ENCODE peak calls at places on chromosomes 6 and 20, in seven cellular contexts. One of them, this sample, is unnamed.

GRCh38 chr20:25011261-25011660 is 18.7 kb upstream of the APMAP start:
- DNase-seq in SK-N-DZ: no peak
- DNase-seq in choroid plexus epithelial cell: no peak
- DNase-seq in foreskin fibroblast: no peak
- DNase-seq in stimulated activated naive B cell treated with anti-CD40 and anti-IgM and Interleukin-4, amounts not matched to agents 10 μg/mL and 1 μg/mL and 100 μg/mL, for 72 hours: no peak
- DNase-seq in GM13977: no peak
- DNase-seq in substantia nigra: no peak
- DNase-seq in this sample: no peak

GRCh38 chr6:24436979-24437378 is 34.2 kb downstream of the MRS2 start:
- DNase-seq in SK-N-DZ: no peak
- DNase-seq in GM13977: no peak
- DNase-seq in stimulated activated naive B cell treated with anti-CD40 and anti-IgM and Interleukin-4, amounts not matched to agents 10 μg/mL and 1 μg/mL and 100 μg/mL, for 72 hours: no peak
- DNase-seq in substantia nigra: no peak
- DNase-seq in choroid plexus epithelial cell: no peak
- DNase-seq in foreskin fibroblast: no peak
- DNase-seq in this sample: no peak

GRCh38 chr20:53692465-53693067 is 98.9 kb upstream of the ZNF217 start:
- DNase-seq in substantia nigra: peak; percentile 34
- DNase-seq in stimulated activated naive B cell treated with anti-CD40 and anti-IgM and Interleukin-4, amounts not matched to agents 10 μg/mL and 1 μg/mL and 100 μg/mL, for 72 hours: no peak
- DNase-seq in foreskin fibroblast: peak; percentile 72
- DNase-seq in choroid plexus epithelial cell: no peak
- DNase-seq in SK-N-DZ: no peak
- DNase-seq in GM13977: no peak
- DNase-seq in this sample: no peak

GRCh38 chr6:43089874-43090556 is 13.9 kb downstream of the PTK7 start:
- DNase-seq in GM13977: no peak
- DNase-seq in choroid plexus epithelial cell: peak; percentile 70
- DNase-seq in foreskin fibroblast: peak; percentile 68
- DNase-seq in SK-N-DZ: no peak
- DNase-seq in substantia nigra: no peak
- DNase-seq in stimulated activated naive B cell treated with anti-CD40 and anti-IgM and Interleukin-4, amounts not matched to agents 10 μg/mL and 1 μg/mL and 100 μg/mL, for 72 hours: no peak
- DNase-seq in this sample: peak; percentile 43

GRCh38 chr20:32483351-32484220 is 101.5 kb downstream of the NOL4L start:
- DNase-seq in choroid plexus epithelial cell: peak; percentile 72
- DNase-seq in GM13977: peak; percentile 68
- DNase-seq in foreskin fibroblast: peak; percentile 88
- DNase-seq in stimulated activated naive B cell treated with anti-CD40 and anti-IgM and Interleukin-4, amounts not matched to agents 10 μg/mL and 1 μg/mL and 100 μg/mL, for 72 hours: no peak
- DNase-seq in substantia nigra: peak; percentile 83
- DNase-seq in SK-N-DZ: peak; percentile 91
- DNase-seq in this sample: peak; percentile 92

GRCh38 chr20:32737371-32738223 is 5.7 kb downstream of the COMMD7 start:
- DNase-seq in stimulated activated naive B cell treated with anti-CD40 and anti-IgM and Interleukin-4, amounts not matched to agents 10 μg/mL and 1 μg/mL and 100 μg/mL, for 72 hours: no peak
- DNase-seq in GM13977: no peak
- DNase-seq in choroid plexus epithelial cell: peak; percentile 81
- DNase-seq in foreskin fibroblast: peak; percentile 73
- DNase-seq in substantia nigra: no peak
- DNase-seq in SK-N-DZ: no peak
- DNase-seq in this sample: no peak

GRCh38 chr6:163926642-163927041 is 512.1 kb downstream of the QKI start:
- DNase-seq in choroid plexus epithelial cell: no peak
- DNase-seq in GM13977: no peak
- DNase-seq in stimulated activated naive B cell treated with anti-CD40 and anti-IgM and Interleukin-4, amounts not matched to agents 10 μg/mL and 1 μg/mL and 100 μg/mL, for 72 hours: no peak
- DNase-seq in SK-N-DZ: no peak
- DNase-seq in foreskin fibroblast: no peak
- DNase-seq in substantia nigra: peak; percentile 70
- DNase-seq in this sample: no peak

GRCh38 chr20:45404438-45404837 is 3.7 kb upstream of the DBNDD2 start:
- DNase-seq in foreskin fibroblast: no peak
- DNase-seq in stimulated activated naive B cell treated with anti-CD40 and anti-IgM and Interleukin-4, amounts not matched to agents 10 μg/mL and 1 μg/mL and 100 μg/mL, for 72 hours: no peak
- DNase-seq in GM13977: no peak
- DNase-seq in substantia nigra: no peak
- DNase-seq in SK-N-DZ: no peak
- DNase-seq in choroid plexus epithelial cell: no peak
- DNase-seq in this sample: no peak

GRCh38 chr6:110554966-110555460 is 78.6 kb upstream of the SLC22A16 start:
- DNase-seq in SK-N-DZ: no peak
- DNase-seq in choroid plexus epithelial cell: no peak
- DNase-seq in foreskin fibroblast: no peak
- DNase-seq in GM13977: no peak
- DNase-seq in substantia nigra: peak; percentile 72
- DNase-seq in stimulated activated naive B cell treated with anti-CD40 and anti-IgM and Interleukin-4, amounts not matched to agents 10 μg/mL and 1 μg/mL and 100 μg/mL, for 72 hours: no peak
- DNase-seq in this sample: no peak

GRCh38 chr6:119172813-119173212 is 94.3 kb upstream of the FAM184A start:
- DNase-seq in GM13977: no peak
- DNase-seq in SK-N-DZ: no peak
- DNase-seq in foreskin fibroblast: peak; percentile 62
- DNase-seq in choroid plexus epithelial cell: peak; percentile 59
- DNase-seq in stimulated activated naive B cell treated with anti-CD40 and anti-IgM and Interleukin-4, amounts not matched to agents 10 μg/mL and 1 μg/mL and 100 μg/mL, for 72 hours: no peak
- DNase-seq in substantia nigra: no peak
- DNase-seq in this sample: no peak

GRCh38 chr20:63359937-63360849 is 956 bp downstream of the CHRNA4 start:
- DNase-seq in SK-N-DZ: no peak
- DNase-seq in GM13977: no peak
- DNase-seq in foreskin fibroblast: no peak
- DNase-seq in stimulated activated naive B cell treated with anti-CD40 and anti-IgM and Interleukin-4, amounts not matched to agents 10 μg/mL and 1 μg/mL and 100 μg/mL, for 72 hours: no peak
- DNase-seq in substantia nigra: no peak
- DNase-seq in choroid plexus epithelial cell: no peak
- DNase-seq in this sample: peak; percentile 64

GRCh38 chr20:63946986-63947637 is 9.1 kb downstream of the UCKL1 start:
- DNase-seq in foreskin fibroblast: no peak
- DNase-seq in stimulated activated naive B cell treated with anti-CD40 and anti-IgM and Interleukin-4, amounts not matched to agents 10 μg/mL and 1 μg/mL and 100 μg/mL, for 72 hours: no peak
- DNase-seq in GM13977: no peak
- DNase-seq in substantia nigra: no peak
- DNase-seq in SK-N-DZ: no peak
- DNase-seq in choroid plexus epithelial cell: no peak
- DNase-seq in this sample: peak; percentile 77

GRCh38 chr6:133435065-133435728 is 194.0 kb downstream of the EYA4 start:
- DNase-seq in substantia nigra: no peak
- DNase-seq in SK-N-DZ: peak; percentile 56
- DNase-seq in foreskin fibroblast: peak; percentile 8
- DNase-seq in choroid plexus epithelial cell: no peak
- DNase-seq in GM13977: no peak
- DNase-seq in stimulated activated naive B cell treated with anti-CD40 and anti-IgM and Interleukin-4, amounts not matched to agents 10 μg/mL and 1 μg/mL and 100 μg/mL, for 72 hours: no peak
- DNase-seq in this sample: no peak

GRCh38 chr6:43199912-43200311 is 17.9 kb downstream of the CUL9 start:
- DNase-seq in SK-N-DZ: no peak
- DNase-seq in substantia nigra: no peak
- DNase-seq in choroid plexus epithelial cell: no peak
- DNase-seq in foreskin fibroblast: no peak
- DNase-seq in stimulated activated naive B cell treated with anti-CD40 and anti-IgM and Interleukin-4, amounts not matched to agents 10 μg/mL and 1 μg/mL and 100 μg/mL, for 72 hours: no peak
- DNase-seq in GM13977: no peak
- DNase-seq in this sample: no peak

GRCh38 chr6:142406131-142406530 is 104.3 kb downstream of the ADGRG6 start:
- DNase-seq in SK-N-DZ: no peak
- DNase-seq in substantia nigra: no peak
- DNase-seq in choroid plexus epithelial cell: peak; percentile 41
- DNase-seq in foreskin fibroblast: no peak
- DNase-seq in stimulated activated naive B cell treated with anti-CD40 and anti-IgM and Interleukin-4, amounts not matched to agents 10 μg/mL and 1 μg/mL and 100 μg/mL, for 72 hours: no peak
- DNase-seq in GM13977: no peak
- DNase-seq in this sample: no peak